ENCODE peak calls at places on chromosomes 4 and X, in eight cellular contexts. One of them, this sample, is unnamed.
A peak's percentile ranks its signal among the peaks of the same experiment; 100 is the strongest.

GRCh38 chrX:116667346-116667745 is 204.6 kb upstream of the CT83 start:
- DNase-seq in lower lobe of right lung: no peak
- DNase-seq in heart left ventricle: no peak
- DNase-seq in esophagus squamous epithelium: no peak
- DNase-seq in tibial nerve: no peak
- DNase-seq in thoracic aorta: no peak
- DNase-seq in astrocyte: no peak
- DNase-seq in neuronal stem cell: no peak
- DNase-seq in this sample: no peak

GRCh38 chrX:102835504-102836146 is 101.4 kb upstream of the RAB40AL start:
- DNase-seq in lower lobe of right lung: no peak
- DNase-seq in heart left ventricle: no peak
- DNase-seq in esophagus squamous epithelium: no peak
- DNase-seq in tibial nerve: no peak
- DNase-seq in thoracic aorta: no peak
- DNase-seq in astrocyte: no peak
- DNase-seq in neuronal stem cell: no peak
- DNase-seq in this sample: peak; percentile 25

GRCh38 chr4:574346-575161 is 1.5 kb downstream of the TMEM271 start:
- DNase-seq in lower lobe of right lung: no peak
- DNase-seq in heart left ventricle: no peak
- DNase-seq in esophagus squamous epithelium: no peak
- DNase-seq in tibial nerve: no peak
- DNase-seq in thoracic aorta: no peak
- DNase-seq in astrocyte: no peak
- DNase-seq in neuronal stem cell: no peak
- DNase-seq in this sample: no peak

GRCh38 chrX:134075894-134076718 is 90.7 kb upstream of the GPC3 start:
- DNase-seq in lower lobe of right lung: no peak
- DNase-seq in heart left ventricle: no peak
- DNase-seq in esophagus squamous epithelium: no peak
- DNase-seq in tibial nerve: no peak
- DNase-seq in thoracic aorta: no peak
- DNase-seq in astrocyte: no peak
- DNase-seq in neuronal stem cell: no peak
- DNase-seq in this sample: no peak

GRCh38 chrX:1591863-1592127 is 391 bp downstream of the AKAP17A start:
- DNase-seq in lower lobe of right lung: no peak
- DNase-seq in heart left ventricle: no peak
- DNase-seq in esophagus squamous epithelium: no peak
- DNase-seq in tibial nerve: no peak
- DNase-seq in thoracic aorta: no peak
- DNase-seq in astrocyte: no peak
- DNase-seq in neuronal stem cell: no peak
- DNase-seq in this sample: no peak

GRCh38 chr4:7557447-7557846 is 122.7 kb upstream of the PSAPL1 start:
- DNase-seq in lower lobe of right lung: no peak
- DNase-seq in heart left ventricle: no peak
- DNase-seq in esophagus squamous epithelium: no peak
- DNase-seq in tibial nerve: no peak
- DNase-seq in thoracic aorta: no peak
- DNase-seq in astrocyte: peak; percentile 89
- DNase-seq in neuronal stem cell: no peak
- DNase-seq in this sample: peak; percentile 2

GRCh38 chr4:94939791-94940530 is 182.2 kb downstream of the BMPR1B start:
- DNase-seq in lower lobe of right lung: no peak
- DNase-seq in heart left ventricle: no peak
- DNase-seq in esophagus squamous epithelium: no peak
- DNase-seq in tibial nerve: no peak
- DNase-seq in thoracic aorta: no peak
- DNase-seq in astrocyte: peak; percentile 23
- DNase-seq in neuronal stem cell: no peak
- DNase-seq in this sample: no peak

GRCh38 chrX:41711021-41711667 is 12.8 kb upstream of the GPR82 start:
- DNase-seq in lower lobe of right lung: no peak
- DNase-seq in heart left ventricle: no peak
- DNase-seq in esophagus squamous epithelium: no peak
- DNase-seq in tibial nerve: no peak
- DNase-seq in thoracic aorta: no peak
- DNase-seq in astrocyte: no peak
- DNase-seq in neuronal stem cell: no peak
- DNase-seq in this sample: no peak

GRCh38 chr4:184444215-184444952 is 30.0 kb downstream of the IRF2 start:
- DNase-seq in lower lobe of right lung: no peak
- DNase-seq in heart left ventricle: no peak
- DNase-seq in esophagus squamous epithelium: no peak
- DNase-seq in tibial nerve: no peak
- DNase-seq in thoracic aorta: no peak
- DNase-seq in astrocyte: peak; percentile 91
- DNase-seq in neuronal stem cell: no peak
- DNase-seq in this sample: no peak

GRCh38 chrX:37652589-37653271 is 32.9 kb upstream of the XK start:
- DNase-seq in lower lobe of right lung: no peak
- DNase-seq in heart left ventricle: no peak
- DNase-seq in esophagus squamous epithelium: no peak
- DNase-seq in tibial nerve: no peak
- DNase-seq in thoracic aorta: no peak
- DNase-seq in astrocyte: no peak
- DNase-seq in neuronal stem cell: no peak
- DNase-seq in this sample: no peak

GRCh38 chrX:100659431-100660137 is 15.6 kb downstream of the SRPX2 start:
- DNase-seq in lower lobe of right lung: no peak
- DNase-seq in heart left ventricle: no peak
- DNase-seq in esophagus squamous epithelium: no peak
- DNase-seq in tibial nerve: no peak
- DNase-seq in thoracic aorta: no peak
- DNase-seq in astrocyte: no peak
- DNase-seq in neuronal stem cell: no peak
- DNase-seq in this sample: no peak

GRCh38 chrX:136767104-136767941 is 13.4 kb downstream of the ARHGEF6 start:
- DNase-seq in lower lobe of right lung: peak; percentile 79
- DNase-seq in heart left ventricle: peak; percentile 84
- DNase-seq in esophagus squamous epithelium: no peak
- DNase-seq in tibial nerve: no peak
- DNase-seq in thoracic aorta: no peak
- DNase-seq in astrocyte: peak; percentile 52
- DNase-seq in neuronal stem cell: peak; percentile 40
- DNase-seq in this sample: no peak
- H3K27ac ChIP-seq in lower lobe of right lung: peak overlapping the region; percentile 85
- H3K27ac ChIP-seq in heart left ventricle: peak overlapping the region; percentile 94
- H3K27ac ChIP-seq in esophagus squamous epithelium: peak overlapping the region; percentile 71
- H3K27ac ChIP-seq in tibial nerve: peak overlapping the region; percentile 90
- H3K27ac ChIP-seq in thoracic aorta: peak overlapping the region; percentile 87
- H3K27ac ChIP-seq in astrocyte: peak overlapping the region; percentile 50
- H3K27ac ChIP-seq in neuronal stem cell: no peak overlapping the region
- H3K27ac ChIP-seq in this sample: peak overlapping the region; percentile 88

GRCh38 chrX:141879616-141880015 is 24.1 kb upstream of the MAGEC1 start:
- DNase-seq in lower lobe of right lung: no peak
- DNase-seq in heart left ventricle: no peak
- DNase-seq in esophagus squamous epithelium: no peak
- DNase-seq in tibial nerve: no peak
- DNase-seq in thoracic aorta: no peak
- DNase-seq in astrocyte: no peak
- DNase-seq in neuronal stem cell: no peak
- DNase-seq in this sample: no peak
- H3K9me3 ChIP-seq in lower lobe of right lung: no peaks in the 10 kb centered on the region
- H3K9me3 ChIP-seq in heart left ventricle: no peaks in the 10 kb centered on the region
- H3K9me3 ChIP-seq in esophagus squamous epithelium: no peaks in the 10 kb centered on the region
- H3K9me3 ChIP-seq in tibial nerve: no peaks in the 10 kb centered on the region
- H3K9me3 ChIP-seq in thoracic aorta: no peaks in the 10 kb centered on the region
- H3K9me3 ChIP-seq in astrocyte: no peaks in the 10 kb centered on the region
- H3K9me3 ChIP-seq in neuronal stem cell: no peaks in the 10 kb centered on the region
- H3K9me3 ChIP-seq in this sample: no peaks in the 10 kb centered on the region

GRCh38 chrX:124338733-124339514 is 6.5 kb downstream of the TEX13D start:
- DNase-seq in lower lobe of right lung: no peak
- DNase-seq in heart left ventricle: no peak
- DNase-seq in esophagus squamous epithelium: no peak
- DNase-seq in tibial nerve: no peak
- DNase-seq in thoracic aorta: no peak
- DNase-seq in astrocyte: no peak
- DNase-seq in neuronal stem cell: no peak
- DNase-seq in this sample: no peak
- H3K4me1 ChIP-seq in lower lobe of right lung: no peaks in the 10 kb centered on the region
- H3K4me1 ChIP-seq in heart left ventricle: no peaks in the 10 kb centered on the region
- H3K4me1 ChIP-seq in esophagus squamous epithelium: no peaks in the 10 kb centered on the region
- H3K4me1 ChIP-seq in tibial nerve: no peaks in the 10 kb centered on the region
- H3K4me1 ChIP-seq in thoracic aorta: no peaks in the 10 kb centered on the region
- H3K4me1 ChIP-seq in astrocyte: no peaks in the 10 kb centered on the region
- H3K4me1 ChIP-seq in neuronal stem cell: no peaks in the 10 kb centered on the region
- H3K4me1 ChIP-seq in this sample: no peaks in the 10 kb centered on the region

GRCh38 chr4:172868271-172868670 is 300.3 kb upstream of the GALNT7 start:
- DNase-seq in lower lobe of right lung: no peak
- DNase-seq in heart left ventricle: no peak
- DNase-seq in esophagus squamous epithelium: no peak
- DNase-seq in tibial nerve: no peak
- DNase-seq in thoracic aorta: no peak
- DNase-seq in astrocyte: no peak
- DNase-seq in neuronal stem cell: no peak
- DNase-seq in this sample: no peak
- H3K27ac ChIP-seq in lower lobe of right lung: no peak overlapping the region
- H3K27ac ChIP-seq in heart left ventricle: no peak overlapping the region
- H3K27ac ChIP-seq in esophagus squamous epithelium: no peak overlapping the region
- H3K27ac ChIP-seq in tibial nerve: no peak overlapping the region
- H3K27ac ChIP-seq in thoracic aorta: no peak overlapping the region
- H3K27ac ChIP-seq in astrocyte: no peak overlapping the region
- H3K27ac ChIP-seq in neuronal stem cell: no peak overlapping the region
- H3K27ac ChIP-seq in this sample: no peak overlapping the region

GRCh38 chr4:38802561-38803355 is 1.8 kb downstream of the TLR1 start:
- DNase-seq in lower lobe of right lung: no peak
- DNase-seq in heart left ventricle: no peak
- DNase-seq in esophagus squamous epithelium: no peak
- DNase-seq in tibial nerve: no peak
- DNase-seq in thoracic aorta: no peak
- DNase-seq in astrocyte: no peak
- DNase-seq in neuronal stem cell: no peak
- DNase-seq in this sample: no peak
- H3K9me3 ChIP-seq in lower lobe of right lung: no peaks in the 10 kb centered on the region
- H3K9me3 ChIP-seq in heart left ventricle: no peaks in the 10 kb centered on the region
- H3K9me3 ChIP-seq in esophagus squamous epithelium: no peaks in the 10 kb centered on the region
- H3K9me3 ChIP-seq in tibial nerve: peaks cover 30% of the 10 kb centered on the region
- H3K9me3 ChIP-seq in thoracic aorta: peaks cover 7% of the 10 kb centered on the region
- H3K9me3 ChIP-seq in astrocyte: no peaks in the 10 kb centered on the region
- H3K9me3 ChIP-seq in neuronal stem cell: peaks cover 8% of the 10 kb centered on the region
- H3K9me3 ChIP-seq in this sample: no peaks in the 10 kb centered on the region

GRCh38 chr4:153494562-153494961 is 28.4 kb downstream of the TMEM131L start:
- DNase-seq in lower lobe of right lung: no peak
- DNase-seq in heart left ventricle: no peak
- DNase-seq in esophagus squamous epithelium: no peak
- DNase-seq in tibial nerve: no peak
- DNase-seq in thoracic aorta: no peak
- DNase-seq in astrocyte: no peak
- DNase-seq in neuronal stem cell: no peak
- DNase-seq in this sample: no peak
- H3K4me1 ChIP-seq in lower lobe of right lung: peaks cover 16% of the 10 kb centered on the region
- H3K4me1 ChIP-seq in heart left ventricle: peaks cover 57% of the 10 kb centered on the region
- H3K4me1 ChIP-seq in esophagus squamous epithelium: peaks cover 52% of the 10 kb centered on the region
- H3K4me1 ChIP-seq in tibial nerve: peaks cover 20% of the 10 kb centered on the region
- H3K4me1 ChIP-seq in thoracic aorta: peaks cover 41% of the 10 kb centered on the region
- H3K4me1 ChIP-seq in astrocyte: peaks cover 32% of the 10 kb centered on the region
- H3K4me1 ChIP-seq in neuronal stem cell: peaks cover 18% of the 10 kb centered on the region
- H3K4me1 ChIP-seq in this sample: no peaks in the 10 kb centered on the region

GRCh38 chr4:151745727-151746231 is 15.0 kb downstream of the GATB start:
- DNase-seq in lower lobe of right lung: no peak
- DNase-seq in heart left ventricle: no peak
- DNase-seq in esophagus squamous epithelium: no peak
- DNase-seq in tibial nerve: no peak
- DNase-seq in thoracic aorta: no peak
- DNase-seq in astrocyte: peak; percentile 6
- DNase-seq in neuronal stem cell: no peak
- DNase-seq in this sample: no peak

GRCh38 chr4:151743128-151743854 is 17.5 kb downstream of the GATB start:
- DNase-seq in lower lobe of right lung: no peak
- DNase-seq in heart left ventricle: no peak
- DNase-seq in esophagus squamous epithelium: no peak
- DNase-seq in tibial nerve: no peak
- DNase-seq in thoracic aorta: no peak
- DNase-seq in astrocyte: peak; percentile 9
- DNase-seq in neuronal stem cell: no peak
- DNase-seq in this sample: no peak

GRCh38 chr4:151739118-151739517 is 21.7 kb downstream of the GATB start:
- DNase-seq in lower lobe of right lung: no peak
- DNase-seq in heart left ventricle: no peak
- DNase-seq in esophagus squamous epithelium: no peak
- DNase-seq in tibial nerve: no peak
- DNase-seq in thoracic aorta: no peak
- DNase-seq in astrocyte: no peak
- DNase-seq in neuronal stem cell: no peak
- DNase-seq in this sample: no peak

GRCh38 chr4:151744614-151745013 is 16.2 kb downstream of the GATB start:
- DNase-seq in lower lobe of right lung: no peak
- DNase-seq in heart left ventricle: no peak
- DNase-seq in esophagus squamous epithelium: no peak
- DNase-seq in tibial nerve: no peak
- DNase-seq in thoracic aorta: no peak
- DNase-seq in astrocyte: peak; percentile 95
- DNase-seq in neuronal stem cell: no peak
- DNase-seq in this sample: peak; percentile 79

GRCh38 chr4:151743894-151744293 is 16.9 kb downstream of the GATB start:
- DNase-seq in lower lobe of right lung: no peak
- DNase-seq in heart left ventricle: no peak
- DNase-seq in esophagus squamous epithelium: no peak
- DNase-seq in tibial nerve: no peak
- DNase-seq in thoracic aorta: no peak
- DNase-seq in astrocyte: no peak
- DNase-seq in neuronal stem cell: no peak
- DNase-seq in this sample: no peak
- H3K27ac ChIP-seq in lower lobe of right lung: no peak overlapping the region
- H3K27ac ChIP-seq in heart left ventricle: no peak overlapping the region
- H3K27ac ChIP-seq in esophagus squamous epithelium: no peak overlapping the region
- H3K27ac ChIP-seq in tibial nerve: peak overlapping the region; percentile 22
- H3K27ac ChIP-seq in thoracic aorta: no peak overlapping the region
- H3K27ac ChIP-seq in astrocyte: peak overlapping the region; percentile 90
- H3K27ac ChIP-seq in neuronal stem cell: no peak overlapping the region
- H3K27ac ChIP-seq in this sample: no peak overlapping the region

DNA sequence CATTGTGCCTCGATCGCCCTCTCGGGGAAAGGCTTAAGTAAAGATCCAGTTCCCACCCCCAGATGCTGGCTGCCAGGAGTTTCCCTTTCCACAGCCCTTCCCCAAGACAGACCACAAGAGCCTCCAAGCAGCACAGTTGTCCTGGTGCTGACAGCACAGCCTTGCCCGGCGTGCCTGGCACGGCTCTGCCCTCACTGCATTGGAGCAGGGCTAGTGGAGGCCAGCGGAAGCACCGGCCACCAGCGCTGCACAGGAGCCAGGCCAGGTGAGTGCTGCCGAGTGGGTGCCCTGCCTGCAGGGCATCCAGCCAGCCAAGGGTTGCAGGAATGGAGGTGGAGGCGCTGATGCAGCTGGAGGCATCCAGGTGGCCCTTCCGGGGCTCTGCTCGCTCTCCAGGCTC is 9.6 kb upstream of the MSANTD1 start:
- DNase-seq in lower lobe of right lung: no peak
- DNase-seq in heart left ventricle: no peak
- DNase-seq in esophagus squamous epithelium: no peak
- DNase-seq in tibial nerve: no peak
- DNase-seq in thoracic aorta: no peak
- DNase-seq in astrocyte: no peak
- DNase-seq in neuronal stem cell: no peak
- DNase-seq in this sample: no peak
- H3K9me3 ChIP-seq in lower lobe of right lung: no peaks in the 10 kb centered on the region
- H3K9me3 ChIP-seq in heart left ventricle: no peaks in the 10 kb centered on the region
- H3K9me3 ChIP-seq in esophagus squamous epithelium: no peaks in the 10 kb centered on the region
- H3K9me3 ChIP-seq in tibial nerve: no peaks in the 10 kb centered on the region
- H3K9me3 ChIP-seq in thoracic aorta: no peaks in the 10 kb centered on the region
- H3K9me3 ChIP-seq in astrocyte: no peaks in the 10 kb centered on the region
- H3K9me3 ChIP-seq in neuronal stem cell: no peaks in the 10 kb centered on the region
- H3K9me3 ChIP-seq in this sample: no peaks in the 10 kb centered on the region

This sample was measured in Panc1.